ENCODE peak calls at places on chromosomes 5 and 9, in four cellular contexts. One of them, this sample, is unnamed.
A peak's percentile ranks its signal among the peaks of the same experiment; 100 is the strongest.

GRCh38 chr5:82058710-82059109 is 86.9 kb downstream of the ATG10 start:
- DNase-seq in AG09319: no peak
- DNase-seq in SJSA1: no peak
- DNase-seq in NCI-H2081: no peak
- DNase-seq in this sample: no peak

GRCh38 chr9:78127271-78128225 is 95.9 kb upstream of the GNAQ start:
- DNase-seq in SJSA1: no peak
- DNase-seq in AG09319: no peak
- DNase-seq in NCI-H2081: no peak
- DNase-seq in this sample: no peak

GRCh38 chr9:12414514-12414913 is 278.7 kb upstream of the TYRP1 start:
- DNase-seq in NCI-H2081: peak; percentile 15
- DNase-seq in AG09319: no peak
- DNase-seq in SJSA1: no peak
- DNase-seq in this sample: no peak

GRCh38 chr9:17906204-17906840 is 327.5 kb downstream of the SH3GL2 start:
- DNase-seq in SJSA1: no peak
- DNase-seq in NCI-H2081: peak; percentile 48
- DNase-seq in AG09319: no peak
- DNase-seq in this sample: no peak

GRCh38 chr5:170633235-170634041 is 129.6 kb downstream of the KCNIP1 start:
- DNase-seq in AG09319: peak; percentile 44
- DNase-seq in SJSA1: peak; percentile 80
- DNase-seq in NCI-H2081: no peak
- DNase-seq in this sample: peak; percentile 79

GRCh38 chr9:121972501-121972981 is 120.6 kb downstream of the TTLL11 start:
- DNase-seq in SJSA1: peak; percentile 86
- DNase-seq in AG09319: no peak
- DNase-seq in NCI-H2081: no peak
- DNase-seq in this sample: no peak

GRCh38 chr5:147472669-147473131 is 37.2 kb downstream of the DPYSL3 start:
- DNase-seq in AG09319: no peak
- DNase-seq in NCI-H2081: peak; percentile 45
- DNase-seq in SJSA1: no peak
- DNase-seq in this sample: no peak

GRCh38 chr5:1375871-1376850 is 31.3 kb upstream of the CLPTM1L start:
- DNase-seq in SJSA1: no peak
- DNase-seq in NCI-H2081: no peak
- DNase-seq in AG09319: no peak
- DNase-seq in this sample: no peak

GRCh38 chr9:95381243-95381642 is 63.7 kb upstream of the FANCC start:
- DNase-seq in NCI-H2081: no peak
- DNase-seq in SJSA1: peak; percentile 70
- DNase-seq in AG09319: peak; percentile 35
- DNase-seq in this sample: no peak

GRCh38 chr5:37950436-37950835 is 110.6 kb upstream of the GDNF start:
- DNase-seq in NCI-H2081: no peak
- DNase-seq in SJSA1: no peak
- DNase-seq in AG09319: no peak
- DNase-seq in this sample: no peak

GRCh38 chr9:128211551-128212281 is 8.5 kb downstream of the DNM1 start:
- DNase-seq in SJSA1: no peak
- DNase-seq in AG09319: no peak
- DNase-seq in NCI-H2081: no peak
- DNase-seq in this sample: no peak

GRCh38 chr5:60959156-60959555 is 14.2 kb downstream of the NDUFAF2 start:
- DNase-seq in NCI-H2081: no peak
- DNase-seq in SJSA1: no peak
- DNase-seq in AG09319: no peak
- DNase-seq in this sample: no peak

GRCh38 chr5:92313385-92313784 is 930.3 kb upstream of the ARRDC3 start:
- DNase-seq in SJSA1: no peak
- DNase-seq in NCI-H2081: no peak
- DNase-seq in AG09319: no peak
- DNase-seq in this sample: no peak

GRCh38 chr5:135493406-135494180 is 41.4 kb upstream of the TIFAB start:
- DNase-seq in NCI-H2081: no peak
- DNase-seq in SJSA1: peak; percentile 86
- DNase-seq in AG09319: peak; percentile 66
- DNase-seq in this sample: no peak

GRCh38 chr5:31581498-31582099 is 49.5 kb downstream of the C5orf22 start:
- DNase-seq in SJSA1: no peak
- DNase-seq in AG09319: peak; percentile 2
- DNase-seq in NCI-H2081: peak; percentile 51
- DNase-seq in this sample: peak; percentile 39

GRCh38 chr9:7739595-7739994 is 60.0 kb downstream of the DMAC1 start:
- DNase-seq in SJSA1: no peak
- DNase-seq in NCI-H2081: no peak
- DNase-seq in AG09319: no peak
- DNase-seq in this sample: no peak

GRCh38 chr5:135242021-135242480 is 157.0 kb downstream of the MACROH2A1 start:
- DNase-seq in SJSA1: peak; percentile 73
- DNase-seq in NCI-H2081: no peak
- DNase-seq in AG09319: no peak
- DNase-seq in this sample: no peak

GRCh38 chr9:96686638-96687335 is 31.7 kb upstream of the PRXL2C start:
- DNase-seq in AG09319: peak; percentile 27
- DNase-seq in NCI-H2081: peak; percentile 76
- DNase-seq in SJSA1: peak; percentile 51
- DNase-seq in this sample: peak; percentile 71

GRCh38 chr9:102631559-102631958 is 363.6 kb upstream of the CYLC2 start:
- DNase-seq in AG09319: no peak
- DNase-seq in SJSA1: no peak
- DNase-seq in NCI-H2081: peak; percentile 10
- DNase-seq in this sample: no peak

GRCh38 chr5:53392073-53392472 is 88.4 kb upstream of the FST start:
- DNase-seq in NCI-H2081: no peak
- DNase-seq in AG09319: no peak
- DNase-seq in SJSA1: no peak
- DNase-seq in this sample: no peak

GRCh38 chr9:127862075-127863011 is 7.9 kb upstream of the ENG start:
- DNase-seq in AG09319: no peak
- DNase-seq in NCI-H2081: no peak
- DNase-seq in SJSA1: no peak
- DNase-seq in this sample: no peak

GRCh38 chr5:112709416-112709815 is 28.3 kb upstream of the APC start:
- DNase-seq in SJSA1: no peak
- DNase-seq in AG09319: no peak
- DNase-seq in NCI-H2081: no peak
- DNase-seq in this sample: no peak

GRCh38 chr5:56479701-56480304 is 246.7 kb upstream of the ANKRD55 start:
- DNase-seq in SJSA1: no peak
- DNase-seq in AG09319: no peak
- DNase-seq in NCI-H2081: no peak
- DNase-seq in this sample: no peak

GRCh38 chr5:56468278-56468677 is 235.1 kb upstream of the ANKRD55 start:
- DNase-seq in NCI-H2081: no peak
- DNase-seq in AG09319: no peak
- DNase-seq in SJSA1: no peak
- DNase-seq in this sample: no peak

GRCh38 chr5:1745806-1746370 is 53.7 kb downstream of the MRPL36 start:
- DNase-seq in AG09319: no peak
- DNase-seq in NCI-H2081: no peak
- DNase-seq in SJSA1: no peak
- DNase-seq in this sample: no peak

GRCh38 chr9:10050016-10050415 is 562.8 kb downstream of the PTPRD start:
- DNase-seq in NCI-H2081: no peak
- DNase-seq in AG09319: no peak
- DNase-seq in SJSA1: no peak
- DNase-seq in this sample: no peak

GRCh38 chr9:2570615-2571479 is 50.7 kb upstream of the VLDLR start:
- DNase-seq in SJSA1: peak; percentile 75
- DNase-seq in AG09319: no peak
- DNase-seq in NCI-H2081: peak; percentile 85
- DNase-seq in this sample: no peak

GRCh38 chr5:172163346-172163745 is 24.7 kb downstream of the STK10 start:
- DNase-seq in NCI-H2081: no peak
- DNase-seq in AG09319: no peak
- DNase-seq in SJSA1: no peak
- DNase-seq in this sample: no peak

GRCh38 chr9:10274983-10275382 is 337.8 kb downstream of the PTPRD start:
- DNase-seq in SJSA1: no peak
- DNase-seq in AG09319: no peak
- DNase-seq in NCI-H2081: peak; percentile 7
- DNase-seq in this sample: no peak

GRCh38 chr5:169295241-169295747 is 5.6 kb downstream of the SLIT3 start:
- DNase-seq in NCI-H2081: no peak
- DNase-seq in SJSA1: peak; percentile 28
- DNase-seq in AG09319: no peak
- DNase-seq in this sample: no peak

GRCh38 chr5:37721447-37721871 is 118.4 kb downstream of the GDNF start:
- DNase-seq in SJSA1: peak; percentile 81
- DNase-seq in AG09319: no peak
- DNase-seq in NCI-H2081: no peak
- DNase-seq in this sample: no peak

GRCh38 chr5:73370620-73371583 is 77.7 kb downstream of the FOXD1 start:
- DNase-seq in SJSA1: peak; percentile 93
- DNase-seq in NCI-H2081: no peak
- DNase-seq in AG09319: peak; percentile 63
- DNase-seq in this sample: no peak

GRCh38 chr5:160348080-160348479 is 22.3 kb downstream of the C1QTNF2 start:
- DNase-seq in SJSA1: no peak
- DNase-seq in NCI-H2081: no peak
- DNase-seq in AG09319: no peak
- DNase-seq in this sample: no peak

GRCh38 chr5:171705830-171706229 is 79.8 kb upstream of the SMIM23 start:
- DNase-seq in AG09319: no peak
- DNase-seq in SJSA1: peak; percentile 24
- DNase-seq in NCI-H2081: no peak
- DNase-seq in this sample: no peak

GRCh38 chr5:64505769-64506566 is at the start of gene RGS7BP:
- DNase-seq in NCI-H2081: peak; percentile 59
- DNase-seq in AG09319: no peak
- DNase-seq in SJSA1: no peak
- DNase-seq in this sample: peak; percentile 35

GRCh38 chr9:89463986-89464901 is 33.7 kb downstream of the SEMA4D start:
- DNase-seq in AG09319: no peak
- DNase-seq in NCI-H2081: no peak
- DNase-seq in SJSA1: no peak
- DNase-seq in this sample: no peak

GRCh38 chr5:2249442-2249841 is 366.7 kb upstream of the IRX4 start:
- DNase-seq in SJSA1: no peak
- DNase-seq in AG09319: no peak
- DNase-seq in NCI-H2081: no peak
- DNase-seq in this sample: no peak

GRCh38 chr9:94915476-94916450 is 189.3 kb downstream of the AOPEP start:
- DNase-seq in AG09319: no peak
- DNase-seq in SJSA1: no peak
- DNase-seq in NCI-H2081: no peak
- DNase-seq in this sample: no peak

GRCh38 chr5:18792145-18792544 is 1157.9 kb downstream of the TAF11L14 start:
- DNase-seq in NCI-H2081: peak; percentile 54
- DNase-seq in AG09319: no peak
- DNase-seq in SJSA1: peak; percentile 83
- DNase-seq in this sample: no peak